ENCODE peak calls at places on chromosomes 11 and 22, in nine cellular contexts. F is stimulated activated CD8-positive, alpha-beta memory T cell treated with anti-CD3 and anti-CD28 coated beads, Interleukin-7, amount 100 ng/mL, for 1 hour; U is activated naive CD8-positive, alpha-beta T cell treated with anti-CD3 and anti-CD28 coated beads, Interleukin-2, amount 50 U/mL, for 24 hours; Y is cerebellar cortex; D is NCI-H345; V is AG04450; H is HTR-8/SVneo; T is HT1080; R is EH. S is an unnamed sample.

GRCh38 chr11:6693342-6694228 is 10.4 kb upstream of the MRPL17 start:
- DNase-seq in F (no peak), U (peak; percentile 54), Y (no peak), D (no peak), V (peak; percentile 38), H (no peak), T (peak; percentile 86), R (peak; percentile 93), S (peak; percentile 93)

GRCh38 chr11:75384438-75385080 is 14.8 kb upstream of the RPS3 start:
- DNase-seq in F (peak; percentile 62), U (peak; percentile 82), Y (peak; percentile 80), D (peak; percentile 75), V (no peak), H (peak; percentile 90), T (no peak), R (peak; percentile 67), S (peak; percentile 62)

GRCh38 chr22:16953206-16954059 is 54.6 kb downstream of the GAB4 start:
- DNase-seq in F (no peak), U (no peak), Y (no peak), D (no peak), V (no peak), H (no peak), T (no peak), R (no peak), S (no peak)

GRCh38 chr11:124119103-124119502 is 3.9 kb downstream of the VWA5A start:
- DNase-seq in F (no peak), U (no peak), Y (no peak), D (no peak), V (no peak), H (no peak), T (no peak), R (no peak), S (no peak)

GRCh38 chr11:94379619-94380018 is 21.6 kb downstream of the GPR83 start:
- DNase-seq in F (no peak), U (no peak), Y (no peak), D (no peak), V (no peak), H (no peak), T (no peak), R (no peak), S (no peak)

GRCh38 chr11:72578991-72579815 is 95.0 kb downstream of the PDE2A start:
- DNase-seq in F (no peak), U (no peak), Y (no peak), D (no peak), V (no peak), H (no peak), T (no peak), R (no peak), S (no peak)

GRCh38 chr22:46070215-46070721 is 80.1 kb upstream of the PPARA start:
- DNase-seq in F (no peak), U (peak; percentile 34), Y (no peak), D (peak; percentile 33), V (no peak), H (no peak), T (peak; percentile 78), R (no peak), S (peak; percentile 79)

GRCh38 chr11:30585067-30585891 is 874 bp downstream of the MPPED2 start:
- DNase-seq in F (no peak), U (peak; percentile 7), Y (peak; percentile 5), D (no peak), V (no peak), H (no peak), T (no peak), R (no peak), S (no peak)

GRCh38 chr11:102582140-102582539 is 43.0 kb downstream of the MMP20 start:
- DNase-seq in F (no peak), U (no peak), Y (no peak), D (no peak), V (no peak), H (no peak), T (no peak), R (no peak), S (no peak)

GRCh38 chr22:38304526-38304925 is 12.7 kb downstream of the CSNK1E start:
- DNase-seq in F (no peak), U (no peak), Y (no peak), D (no peak), V (no peak), H (no peak), T (no peak), R (no peak), S (no peak)

GRCh38 chr11:8083871-8084281 is 2.9 kb downstream of the TUB start:
- DNase-seq in F (no peak), U (no peak), Y (peak; percentile 16), D (no peak), V (no peak), H (no peak), T (no peak), R (no peak), S (no peak)

GRCh38 chr11:121968638-121969037 is 147.4 kb downstream of the BLID start:
- DNase-seq in F (no peak), U (no peak), Y (no peak), D (no peak), V (no peak), H (no peak), T (no peak), R (no peak), S (no peak)